ENCODE peak calls at places on chromosomes 2 and 18, in nine cellular contexts. F, T, R, E, J, W, A, H and X are unnamed samples.

GRCh38 chr2:201709049-201709448 is 10.6 kb upstream of the MPP4 start:
- DNase-seq in F (no peak), T (no peak), R (no peak), E (no peak), J (no peak), W (no peak), A (no peak), H (no peak), X (no peak)

GRCh38 chr2:121349721-121350401 is 64.9 kb upstream of the TFCP2L1 start:
- DNase-seq in F (no peak), T (no peak), R (no peak), E (no peak), J (no peak), W (no peak), A (no peak), H (no peak), X (no peak)

GRCh38 chr18:74930616-74931015 is 278.3 kb downstream of the PTGR3 start:
- DNase-seq in F (no peak), T (no peak), R (no peak), E (no peak), J (no peak), W (no peak), A (no peak), H (no peak), X (no peak)

GRCh38 chr18:9095297-9096012 is 7.0 kb upstream of the NDUFV2 start:
- DNase-seq in F (no peak), T (no peak), R (no peak), E (no peak), J (peak), W (peak), A (no peak), H (no peak), X (no peak)

GRCh38 chr2:130251520-130251864 is 53.3 kb upstream of the TUBA3E start:
- DNase-seq in F (no peak), T (no peak), R (no peak), E (no peak), J (no peak), W (no peak), A (no peak), H (no peak), X (no peak)

GRCh38 chr2:212858496-212858895 is 292.9 kb downstream of the IKZF2 start:
- DNase-seq in F (no peak), T (no peak), R (no peak), E (no peak), J (no peak), W (no peak), A (no peak), H (no peak), X (no peak)

GRCh38 chr2:40256649-40257048 is 195.2 kb downstream of the SLC8A1 start:
- DNase-seq in F (no peak), T (no peak), R (peak), E (no peak), J (no peak), W (no peak), A (no peak), H (no peak), X (no peak)

GRCh38 chr2:51953931-51954330 is 922.0 kb upstream of the NRXN1 start:
- DNase-seq in F (no peak), T (no peak), R (no peak), E (no peak), J (no peak), W (no peak), A (no peak), H (no peak), X (no peak)

GRCh38 chr2:28624798-28625701 is 126.6 kb upstream of the PPP1CB start:
- DNase-seq in F (no peak), T (no peak), R (no peak), E (no peak), J (peak), W (peak), A (no peak), H (no peak), X (no peak)

GRCh38 chr2:238151628-238152235 is 7.0 kb upstream of the ERFE start:
- DNase-seq in F (no peak), T (no peak), R (no peak), E (no peak), J (no peak), W (no peak), A (no peak), H (no peak), X (no peak)

GRCh38 chr2:237447496-237447895 is 33.5 kb upstream of the COL6A3 start:
- DNase-seq in F (no peak), T (no peak), R (no peak), E (no peak), J (no peak), W (no peak), A (no peak), H (no peak), X (no peak)

GRCh38 chr2:215427585-215427984 is 8.3 kb downstream of the FN1 start:
- DNase-seq in F (no peak), T (no peak), R (no peak), E (no peak), J (no peak), W (no peak), A (no peak), H (no peak), X (no peak)

GRCh38 chr2:74383254-74383653 is 3.1 kb upstream of the DCTN1 start:
- DNase-seq in F (no peak), T (no peak), R (peak), E (no peak), J (no peak), W (no peak), A (peak), H (peak), X (no peak)

GRCh38 chr2:84643991-84644390 is 127.7 kb downstream of the DNAH6 start:
- DNase-seq in F (no peak), T (no peak), R (no peak), E (no peak), J (no peak), W (no peak), A (no peak), H (no peak), X (no peak)

GRCh38 chr18:39053569-39053968 is 1488.0 kb upstream of the CELF4 start:
- DNase-seq in F (no peak), T (no peak), R (no peak), E (no peak), J (no peak), W (no peak), A (no peak), H (no peak), X (no peak)

GRCh38 chr2:28390857-28391563 is 1.6 kb upstream of the FOSL2 start:
- DNase-seq in F (peak), T (peak), R (peak), E (no peak), J (peak), W (no peak), A (no peak), H (peak), X (no peak)

DNA sequence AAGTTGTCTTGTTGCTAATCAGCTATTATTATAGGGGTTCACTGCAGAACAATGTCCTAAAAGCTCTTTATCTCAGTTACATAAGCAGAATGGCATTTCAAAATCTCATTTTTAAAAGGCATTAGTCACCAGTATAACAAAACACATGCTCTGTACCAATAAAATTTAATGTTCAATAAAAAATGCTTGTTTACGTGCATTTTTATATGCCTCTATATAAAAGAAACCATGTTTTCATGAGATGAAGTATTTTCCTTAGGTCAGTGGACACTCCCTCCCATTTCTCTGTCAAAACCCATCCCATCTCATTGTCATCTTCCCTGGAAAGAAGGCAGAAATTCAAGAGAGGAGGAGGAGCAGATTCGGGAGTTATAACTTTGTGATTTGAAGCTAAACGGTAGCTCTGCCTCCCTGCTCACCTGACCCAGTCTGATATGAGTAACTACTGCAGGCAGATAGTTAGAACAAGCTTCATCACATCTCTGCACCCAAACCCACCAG is 231.9 kb upstream of the SIX2 start:
- DNase-seq in F (no peak), T (no peak), R (no peak), E (no peak), J (no peak), W (no peak), A (no peak), H (no peak), X (no peak)
- TF ChIP-seq CTCF in F (no peak), T (no peak), R (no peak), E (no peak), J (no peak), W (no peak), A (no peak), H (no peak), X (no peak)

DNA sequence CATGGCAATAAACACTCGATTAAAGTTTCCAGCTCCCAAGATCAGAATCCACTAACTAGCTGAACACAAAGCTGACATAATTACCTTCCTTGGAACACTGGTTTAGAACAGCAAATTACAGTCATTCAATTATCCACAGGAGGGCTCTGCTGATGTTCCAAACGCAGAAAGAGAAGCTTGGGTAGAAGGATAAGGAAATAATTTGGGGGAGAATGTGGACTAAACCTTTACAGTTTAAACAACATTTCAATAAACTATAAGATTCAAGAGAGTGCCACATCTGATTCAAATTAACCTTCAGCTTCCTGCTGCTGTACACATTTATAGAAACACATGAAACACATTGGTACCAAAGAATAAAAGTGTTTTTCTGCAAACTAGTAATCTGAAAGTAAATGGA is 67.8 kb upstream of the ARL4C start:
- DNase-seq in F (no peak), T (no peak), R (no peak), E (no peak), J (peak), W (no peak), A (no peak), H (peak), X (no peak)
- TF ChIP-seq CTCF in F (no peak), T (no peak), R (no peak), E (no peak), J (peak), W (no peak), A (peak), H (peak), X (peak)

GRCh38 chr2:149446735-149447134 is 116.3 kb downstream of the LYPD6 start:
- DNase-seq in F (no peak), T (no peak), R (no peak), E (no peak), J (no peak), W (no peak), A (no peak), H (no peak), X (no peak)

GRCh38 chr2:149449017-149449416 is 118.6 kb downstream of the LYPD6 start:
- DNase-seq in F (no peak), T (no peak), R (no peak), E (no peak), J (no peak), W (no peak), A (no peak), H (no peak), X (no peak)

GRCh38 chr2:149451417-149452165 is 121.2 kb downstream of the LYPD6 start:
- DNase-seq in F (no peak), T (no peak), R (no peak), E (no peak), J (no peak), W (no peak), A (peak), H (no peak), X (no peak)

DNA sequence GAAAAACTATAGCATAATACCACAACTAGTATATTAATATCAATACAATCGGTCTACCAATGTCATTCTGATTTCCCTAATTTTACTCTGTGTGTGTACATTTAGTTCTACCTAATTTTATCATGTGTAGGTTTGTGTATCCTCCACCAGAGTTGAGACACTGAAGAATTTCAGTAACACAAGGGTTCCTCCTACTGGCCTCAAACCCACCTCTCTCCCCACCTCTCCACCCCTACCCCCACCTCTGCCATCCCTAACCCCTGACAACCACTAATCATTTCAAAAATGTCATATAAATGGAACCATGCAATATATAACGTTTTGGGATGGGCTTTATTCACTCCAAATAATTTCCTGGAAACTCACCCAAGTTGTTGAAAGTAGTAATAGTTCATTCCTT is 117.9 kb downstream of the LYPD6 start:
- DNase-seq in F (no peak), T (no peak), R (no peak), E (no peak), J (no peak), W (no peak), A (no peak), H (no peak), X (no peak)
- TF ChIP-seq CTCF in F (no peak), T (no peak), R (no peak), E (peak), J (no peak), W (no peak), A (no peak), H (no peak), X (no peak)

GRCh38 chr2:199309973-199310372 is 147.8 kb downstream of the SATB2 start:
- DNase-seq in F (no peak), T (peak), R (no peak), E (no peak), J (no peak), W (no peak), A (no peak), H (no peak), X (no peak)
- TF ChIP-seq CTCF in F (no peak), T (no peak), R (no peak), E (no peak), J (no peak), W (no peak), A (no peak), H (no peak), X (no peak)

GRCh38 chr2:108031471-108031941 is 45.2 kb downstream of the SLC5A7 start:
- DNase-seq in F (no peak), T (no peak), R (no peak), E (no peak), J (no peak), W (no peak), A (no peak), H (no peak), X (no peak)

GRCh38 chr2:108029912-108030311 is 43.6 kb downstream of the SLC5A7 start:
- DNase-seq in F (no peak), T (no peak), R (no peak), E (no peak), J (no peak), W (no peak), A (no peak), H (no peak), X (no peak)

GRCh38 chr2:108034843-108035242 is 48.5 kb downstream of the SLC5A7 start:
- DNase-seq in F (no peak), T (no peak), R (peak), E (no peak), J (no peak), W (no peak), A (no peak), H (no peak), X (no peak)
- TF ChIP-seq CTCF in F (peak), T (peak), R (no peak), E (peak), J (peak), W (peak), A (peak), H (no peak), X (peak)

GRCh38 chr2:170247333-170247732 is 69.4 kb downstream of the MYO3B start:
- DNase-seq in F (no peak), T (no peak), R (no peak), E (no peak), J (no peak), W (no peak), A (no peak), H (no peak), X (no peak)

GRCh38 chr2:170249761-170250160 is 71.8 kb downstream of the MYO3B start:
- DNase-seq in F (no peak), T (no peak), R (no peak), E (no peak), J (no peak), W (no peak), A (no peak), H (no peak), X (no peak)

GRCh38 chr2:170247882-170248393 is 70.0 kb downstream of the MYO3B start:
- DNase-seq in F (no peak), T (no peak), R (no peak), E (no peak), J (no peak), W (no peak), A (no peak), H (no peak), X (no peak)

GRCh38 chr2:170250584-170250983 is 72.6 kb downstream of the MYO3B start:
- DNase-seq in F (no peak), T (no peak), R (no peak), E (no peak), J (no peak), W (no peak), A (no peak), H (no peak), X (no peak)

DNA sequence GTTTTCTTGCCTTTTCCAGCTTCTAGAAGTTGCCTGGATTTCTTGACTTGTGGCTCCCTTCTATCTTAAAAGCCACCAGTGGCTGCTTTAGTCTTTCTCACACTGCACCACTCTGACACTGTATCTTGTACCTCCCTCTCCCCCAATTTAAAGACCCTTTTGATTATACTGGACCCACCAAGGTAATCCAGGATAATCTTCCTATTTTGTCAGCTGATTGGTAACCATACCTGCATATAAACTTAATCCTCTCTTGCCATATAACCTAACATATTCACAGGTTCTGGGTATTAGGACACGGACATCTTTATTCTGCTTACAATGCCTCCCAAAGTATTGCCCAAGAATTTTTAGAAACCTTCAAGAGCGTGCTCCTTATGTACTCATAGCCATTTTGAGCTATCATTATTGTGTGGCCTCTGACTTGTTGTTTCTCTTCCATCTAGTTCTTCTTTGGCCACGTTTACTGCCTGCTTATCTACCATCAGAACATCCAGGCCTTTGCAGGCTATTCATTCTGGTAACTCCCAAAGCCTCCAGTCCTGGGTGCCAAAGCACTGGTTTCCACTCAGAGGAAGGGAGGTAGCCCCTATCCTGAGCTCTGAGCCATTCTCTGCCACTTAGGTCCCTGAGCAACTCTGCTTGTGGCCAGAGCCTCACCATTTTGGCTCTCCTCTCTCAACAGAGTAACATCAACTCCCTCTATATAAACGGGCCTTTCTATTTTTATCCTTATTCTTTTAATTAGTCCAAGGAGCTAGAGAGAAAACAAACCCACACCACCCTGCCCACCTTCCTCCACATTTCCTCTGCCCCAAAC is 70.8 kb downstream of the MYO3B start:
- DNase-seq in F (no peak), T (no peak), R (no peak), E (no peak), J (no peak), W (no peak), A (no peak), H (no peak), X (no peak)
- TF ChIP-seq CTCF in F (no peak), T (no peak), R (no peak), E (no peak), J (no peak), W (no peak), A (no peak), H (no peak), X (no peak)

DNA sequence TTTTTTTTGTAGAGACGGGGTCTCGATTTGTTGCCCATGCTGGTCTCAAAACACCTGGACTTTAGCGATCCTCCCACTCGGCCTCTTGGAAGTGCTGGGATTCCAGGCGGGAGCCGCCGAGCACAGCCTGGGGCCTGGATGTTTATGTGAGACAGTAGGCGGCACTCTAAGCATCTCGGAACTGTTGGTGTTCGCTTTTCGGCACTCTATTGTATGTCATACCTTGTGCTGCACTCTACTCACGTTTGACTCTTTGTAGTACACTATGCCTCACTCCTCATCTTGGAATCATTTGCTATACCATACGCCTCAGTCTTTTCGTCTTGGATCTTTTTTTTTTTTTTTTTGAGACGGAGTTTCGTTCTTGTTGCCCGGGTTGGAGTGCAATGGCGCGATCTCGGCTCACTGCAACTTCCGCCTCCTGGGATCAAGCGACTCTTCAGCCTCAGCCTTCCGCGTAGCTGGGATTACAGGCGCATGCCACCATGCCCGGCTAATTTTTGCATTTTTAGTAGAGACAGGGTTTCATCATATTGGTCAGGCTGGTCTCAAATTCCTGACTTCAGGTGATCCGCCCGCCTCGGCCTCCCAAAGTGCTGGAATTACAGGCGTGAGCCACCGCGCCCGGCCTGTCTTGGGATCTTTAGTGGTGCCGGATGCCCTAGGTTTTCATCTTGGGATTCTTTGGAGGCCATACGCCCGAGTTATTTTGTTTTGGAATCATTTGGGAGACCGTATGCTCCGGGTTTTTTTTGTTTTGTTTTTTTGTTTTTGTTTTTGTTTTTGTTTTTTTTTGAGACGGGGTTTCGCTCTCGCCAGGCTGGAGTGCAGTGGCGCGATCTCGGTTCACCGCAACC is 24.2 kb upstream of the ZDBF2 start:
- DNase-seq in F (peak), T (no peak), R (no peak), E (no peak), J (peak), W (no peak), A (no peak), H (no peak), X (no peak)
- TF ChIP-seq CTCF in F (peak), T (no peak), R (no peak), E (peak), J (peak), W (peak), A (no peak), H (peak), X (no peak)

GRCh38 chr2:18742382-18742781 is 153.0 kb upstream of the NT5C1B start:
- DNase-seq in F (no peak), T (no peak), R (no peak), E (no peak), J (no peak), W (no peak), A (no peak), H (no peak), X (no peak)
- TF ChIP-seq CTCF in F (no peak), T (no peak), R (no peak), E (no peak), J (peak), W (no peak), A (peak), H (peak), X (peak)